ENCODE peak calls at places on chromosomes 3 and 15, in six cellular contexts. P is MM.1S, N is A549, I is PC-9, Y is mammary epithelial cell, M is right atrium auricular region. W is an unnamed sample.

GRCh38 chr3:27253831-27254230 is 115.4 kb downstream of the NEK10 start:
- DNase-seq in P (peak; percentile 69), N (peak; percentile 55), I (peak; percentile 57), Y (peak; percentile 76), M (no peak), W (peak; percentile 81)

GRCh38 chr15:98746756-98747155 is 98.4 kb downstream of the IGF1R start:
- DNase-seq in P (no peak), N (no peak), I (no peak), Y (no peak), M (no peak), W (no peak)

GRCh38 chr3:33722626-33723370 is 4.7 kb upstream of the CLASP2 start:
- DNase-seq in P (no peak), N (no peak), I (no peak), Y (no peak), M (no peak), W (no peak)

GRCh38 chr3:75260-75659 is 121.3 kb upstream of the CHL1 start:
- DNase-seq in P (no peak), N (no peak), I (no peak), Y (no peak), M (no peak), W (no peak)

GRCh38 chr15:50017522-50017921 is 101.5 kb downstream of the ATP8B4 start:
- DNase-seq in P (no peak), N (no peak), I (no peak), Y (no peak), M (no peak), W (no peak)

GRCh38 chr3:24623657-24624056 is 129.0 kb upstream of the THRB start:
- DNase-seq in P (no peak), N (no peak), I (no peak), Y (no peak), M (no peak), W (no peak)

GRCh38 chr3:126672741-126673140 is 17.8 kb upstream of the TXNRD3 start:
- DNase-seq in P (no peak), N (no peak), I (no peak), Y (no peak), M (no peak), W (no peak)

GRCh38 chr3:94896994-94897393 is 834.1 kb downstream of the NSUN3 start:
- DNase-seq in P (peak; percentile 63), N (no peak), I (no peak), Y (no peak), M (no peak), W (no peak)

GRCh38 chr3:186679151-186679550 is 13.3 kb downstream of the HRG start:
- DNase-seq in P (no peak), N (no peak), I (peak; percentile 21), Y (no peak), M (no peak), W (no peak)

GRCh38 chr3:55169608-55170010 is 241.8 kb upstream of the LRTM1 start:
- DNase-seq in P (no peak), N (peak; percentile 1), I (peak; percentile 42), Y (peak; percentile 63), M (no peak), W (peak; percentile 66)

GRCh38 chr3:183809209-183809608 is 16.2 kb downstream of the MAP6D1 start:
- DNase-seq in P (no peak), N (no peak), I (no peak), Y (no peak), M (no peak), W (no peak)

GRCh38 chr3:158737410-158737809 is 5.2 kb upstream of the RARRES1 start:
- DNase-seq in P (no peak), N (no peak), I (no peak), Y (no peak), M (no peak), W (no peak)

DNA sequence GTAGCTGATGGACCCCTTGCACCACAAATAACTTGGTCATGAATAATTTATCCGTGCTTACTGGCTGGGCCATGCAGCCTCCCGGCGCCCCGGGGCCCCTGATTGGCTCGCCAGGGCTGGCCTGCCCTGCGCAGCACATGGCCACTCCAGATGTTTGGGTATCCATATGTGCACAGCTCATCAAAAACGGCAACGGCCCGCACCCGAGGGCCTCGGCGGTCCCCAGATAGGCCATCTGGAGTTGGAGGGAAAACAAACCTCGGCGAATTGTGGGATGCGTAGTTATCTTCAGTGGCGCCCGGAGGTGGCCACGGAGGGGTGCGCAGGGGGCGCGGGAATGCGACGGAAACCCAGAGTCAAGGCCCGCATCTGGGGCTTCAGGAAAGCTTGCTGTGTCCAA is 156.5 kb downstream of the TLE3 start:
- DNase-seq in P (no peak), N (no peak), I (no peak), Y (no peak), M (no peak), W (no peak)
- TF ChIP-seq CTCF in P (no peak), N (no peak), I (no peak), Y (no peak), M (no peak), W (no peak)

GRCh38 chr15:27514526-27514925 is 543.5 kb downstream of the GABRG3 start:
- DNase-seq in P (no peak), N (no peak), I (no peak), Y (no peak), M (no peak), W (peak; percentile 28)
- H3K9me3 ChIP-seq in P (no peaks in the 10 kb centered on the region), N (peaks cover 12% of the 10 kb centered on the region), I (no peaks in the 10 kb centered on the region), Y (peaks cover 31% of the 10 kb centered on the region), M (peaks cover 10% of the 10 kb centered on the region), W (peaks cover 15% of the 10 kb centered on the region)

GRCh38 chr3:14461748-14462324 is 59.4 kb downstream of the SLC6A6 start:
- DNase-seq in P (peak; percentile 20), N (peak; percentile 79), I (peak; percentile 34), Y (peak; percentile 44), M (no peak), W (peak; percentile 74)
- TF ChIP-seq CTCF in P (peak; percentile 72), N (peak; percentile 62), I (peak; percentile 72), Y (peak; percentile 96), M (peak; percentile 12), W (peak; percentile 97)

GRCh38 chr15:25234831-25235230 is 204.0 kb downstream of the UBE3A start:
- DNase-seq in P (no peak), N (no peak), I (no peak), Y (no peak), M (no peak), W (no peak)
- H3K9me3 ChIP-seq in P (no peaks in the 10 kb centered on the region), N (no peaks in the 10 kb centered on the region), I (no peaks in the 10 kb centered on the region), Y (peaks cover 74% of the 10 kb centered on the region), M (no peaks in the 10 kb centered on the region), W (peaks cover 4% of the 10 kb centered on the region)

DNA sequence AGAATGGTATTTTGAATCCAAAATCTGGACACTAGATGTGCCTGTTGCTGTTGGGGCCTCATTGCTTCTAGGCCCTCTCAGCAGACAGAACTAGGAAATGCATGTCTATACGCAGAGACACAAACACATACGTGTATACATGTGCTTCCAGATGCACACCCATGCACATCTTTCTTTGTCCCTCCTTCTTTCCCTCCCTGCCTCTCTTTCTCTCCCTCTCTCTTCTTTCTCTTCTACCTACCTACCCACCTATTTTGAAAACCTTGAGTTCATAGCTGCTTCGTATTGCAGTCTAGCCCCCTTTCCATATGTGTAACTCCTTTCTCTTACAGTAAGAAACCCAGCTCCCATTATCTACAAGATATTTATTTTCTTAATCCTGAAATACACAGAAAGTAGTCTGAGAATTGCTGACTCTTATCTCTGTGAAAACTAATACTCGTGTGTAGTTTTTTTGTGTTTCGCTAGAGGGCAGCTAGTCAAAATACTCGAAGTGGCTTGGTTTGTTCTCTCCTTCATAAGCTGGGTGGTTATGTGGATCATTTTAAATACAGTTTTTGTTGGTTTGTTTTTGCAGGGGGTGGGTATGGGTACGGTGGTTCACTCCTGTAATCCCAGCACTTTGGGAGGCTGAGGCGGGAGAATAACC is 18.5 kb downstream of the RPL32 start:
- DNase-seq in P (peak; percentile 68), N (peak; percentile 54), I (no peak), Y (no peak), M (no peak), W (peak; percentile 73)
- TF ChIP-seq CTCF in P (peak; percentile 54), N (peak; percentile 56), I (peak; percentile 75), Y (peak; percentile 37), M (no peak), W (peak; percentile 63)

GRCh38 chr3:53826048-53826447 is 20.2 kb downstream of the CHDH start:
- DNase-seq in P (no peak), N (no peak), I (no peak), Y (no peak), M (no peak), W (no peak)
- H3K9me3 ChIP-seq in P (no peaks in the 10 kb centered on the region), N (no peaks in the 10 kb centered on the region), I (no peaks in the 10 kb centered on the region), Y (no peaks in the 10 kb centered on the region), M (no peaks in the 10 kb centered on the region), W (no peaks in the 10 kb centered on the region)

DNA sequence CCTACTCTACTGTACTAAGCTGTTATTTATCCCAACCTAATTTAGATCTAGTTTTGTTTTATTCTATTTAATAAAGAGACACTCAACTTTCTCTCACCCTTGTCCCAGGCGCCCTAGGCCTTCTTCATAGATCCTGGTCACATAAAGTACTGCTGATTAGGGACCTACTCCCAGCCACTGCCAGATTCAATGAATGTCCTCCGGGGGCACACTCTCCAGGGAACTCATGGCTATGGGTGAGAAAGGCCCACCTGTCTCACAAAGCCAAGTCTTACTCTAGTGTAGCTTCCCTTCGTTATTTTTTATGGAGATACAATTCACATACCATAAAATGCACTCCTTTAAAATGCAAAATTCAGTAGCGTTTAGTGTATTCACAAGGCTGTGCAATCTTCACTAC is 87.9 kb downstream of the ADCY5 start:
- DNase-seq in P (no peak), N (no peak), I (no peak), Y (no peak), M (no peak), W (no peak)
- TF ChIP-seq CTCF in P (no peak), N (no peak), I (no peak), Y (peak; percentile 15), M (no peak), W (peak; percentile 10)

GRCh38 chr15:27623149-27623548 is 476.0 kb downstream of the OCA2 start:
- DNase-seq in P (peak; percentile 78), N (no peak), I (no peak), Y (no peak), M (no peak), W (no peak)
- H3K9me3 ChIP-seq in P (no peaks in the 10 kb centered on the region), N (peaks cover 20% of the 10 kb centered on the region), I (no peaks in the 10 kb centered on the region), Y (peaks cover 19% of the 10 kb centered on the region), M (peaks cover 14% of the 10 kb centered on the region), W (peaks cover 26% of the 10 kb centered on the region)